ENCODE peak calls at places on chromosomes 6 and 20, in six cellular contexts. L, D, V, H, B and Z are unnamed samples. For H3K36me3, the result is how much of the 10 kb centered on the place peaks cover.

GRCh38 chr6:147166360-147166944 is 37.8 kb upstream of the STXBP5 start:
- DNase-seq in V (peak), H (no peak), B (no peak), L (peak), D (no peak), Z (peak)

GRCh38 chr6:75266716-75267291 is 17.8 kb downstream of the TMEM30A start:
- DNase-seq in V (peak), D (no peak), H (no peak), L (peak), B (no peak), Z (peak)

GRCh38 chr6:148269386-148269785 is 73.3 kb upstream of the SASH1 start:
- DNase-seq in B (no peak), D (no peak), H (no peak), V (no peak), L (no peak), Z (no peak)

GRCh38 chr6:30682181-30683117 is 4.0 kb downstream of the PPP1R18 start:
- DNase-seq in V (peak), L (peak), B (no peak), H (peak), D (no peak), Z (peak)

GRCh38 chr6:157997893-157998608 is 16.4 kb downstream of the SYNJ2 start:
- DNase-seq in D (no peak), H (no peak), B (no peak), V (no peak), L (no peak), Z (no peak)

GRCh38 chr20:51004781-51005180 is 18.1 kb downstream of the KCNG1 start:
- DNase-seq in H (no peak), D (no peak), B (no peak), V (no peak), L (no peak), Z (no peak)

GRCh38 chr20:38838326-38838725 is 32.8 kb downstream of the PPP1R16B start:
- DNase-seq in V (no peak), D (no peak), H (no peak), L (no peak), B (no peak), Z (no peak)

GRCh38 chr20:5448449-5449118 is 131.8 kb upstream of the PROKR2 start:
- DNase-seq in D (peak), V (peak), L (peak), B (peak), H (peak), Z (peak)

DNA sequence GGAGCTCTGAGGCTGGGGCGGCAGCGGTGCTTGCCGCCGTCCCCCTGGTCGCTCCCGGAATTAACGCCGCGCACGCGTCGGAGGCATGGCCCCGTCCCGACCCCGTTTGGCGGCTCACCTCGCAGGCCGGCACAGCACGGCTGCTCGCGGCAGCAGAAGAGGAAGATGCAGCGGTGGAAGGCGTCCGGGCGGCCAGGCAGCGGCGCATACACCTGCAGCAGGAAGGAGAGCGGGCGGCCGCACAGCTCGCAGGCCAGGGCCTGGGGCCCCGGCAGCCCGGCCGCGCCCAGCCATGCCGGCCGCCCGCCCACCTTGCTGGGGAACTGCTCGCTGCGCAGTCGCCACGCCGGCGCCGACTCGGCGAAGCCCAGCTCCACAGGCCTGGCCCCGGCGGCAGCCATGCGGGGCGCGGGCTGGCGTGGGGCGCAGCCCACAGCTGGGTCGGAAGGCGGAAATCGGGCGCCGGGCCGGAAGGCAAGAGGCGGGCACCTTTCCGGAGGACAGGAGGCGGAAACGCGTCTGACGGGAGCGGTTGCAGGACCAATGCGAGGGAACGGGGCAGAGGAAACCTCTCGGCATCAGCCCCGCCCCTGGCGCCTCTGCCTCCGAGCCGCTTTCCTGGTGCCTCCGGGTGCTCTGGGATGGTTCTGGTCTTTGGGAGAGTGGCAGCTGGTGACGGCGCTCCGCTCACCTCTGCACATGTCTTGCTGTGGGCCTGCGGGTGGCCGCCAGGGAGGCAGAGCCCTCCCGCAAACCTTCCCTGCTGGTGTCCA is at the start of gene PDCD2:
- DNase-seq in B (peak), L (peak), V (peak), D (peak), H (peak), Z (peak)
- H2BK5ac ChIP-seq in B (peak), L (peak), V (peak), D (no peak), H (peak), Z (peak)

GRCh38 chr6:137840252-137840651 is 26.8 kb upstream of the TNFAIP3 start:
- DNase-seq in V (no peak), L (no peak), D (no peak), B (no peak), H (no peak), Z (no peak)
- H3K36me3 ChIP-seq in V (under half), L (under half), D (under half), B (under half), H (under half), Z (under half)

GRCh38 chr6:118908441-118908840 is 14.5 kb downstream of the ASF1A start:
- DNase-seq in B (no peak), H (no peak), D (no peak), L (no peak), V (no peak), Z (peak)
- H2BK5ac ChIP-seq in B (no peak), H (no peak), D (no peak), L (no peak), V (no peak), Z (no peak)

DNA sequence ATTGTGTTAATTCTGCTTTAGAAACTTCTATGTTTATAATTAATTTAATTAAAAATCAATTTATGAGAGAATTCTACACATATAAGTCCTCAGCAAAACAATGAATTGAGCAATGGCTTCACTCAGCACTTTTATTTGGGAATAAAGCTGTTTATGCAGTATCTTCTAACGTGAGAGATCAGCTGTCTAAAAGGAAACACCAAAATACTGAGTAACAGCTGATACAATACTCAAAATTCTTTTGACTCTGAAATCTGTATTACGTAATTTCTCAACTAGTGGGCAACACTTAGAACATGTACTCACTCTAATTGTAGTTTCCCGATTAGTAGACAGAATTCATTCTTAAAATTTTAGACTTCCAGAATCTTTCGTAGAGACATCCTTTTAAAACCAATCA is 49.8 kb downstream of the MAP3K7 start:
- DNase-seq in B (no peak), D (no peak), V (no peak), H (no peak), L (peak), Z (peak)
- H3K36me3 ChIP-seq in B (under half), D (half or more), V (under half), H (under half), L (under half), Z (under half)

DNA sequence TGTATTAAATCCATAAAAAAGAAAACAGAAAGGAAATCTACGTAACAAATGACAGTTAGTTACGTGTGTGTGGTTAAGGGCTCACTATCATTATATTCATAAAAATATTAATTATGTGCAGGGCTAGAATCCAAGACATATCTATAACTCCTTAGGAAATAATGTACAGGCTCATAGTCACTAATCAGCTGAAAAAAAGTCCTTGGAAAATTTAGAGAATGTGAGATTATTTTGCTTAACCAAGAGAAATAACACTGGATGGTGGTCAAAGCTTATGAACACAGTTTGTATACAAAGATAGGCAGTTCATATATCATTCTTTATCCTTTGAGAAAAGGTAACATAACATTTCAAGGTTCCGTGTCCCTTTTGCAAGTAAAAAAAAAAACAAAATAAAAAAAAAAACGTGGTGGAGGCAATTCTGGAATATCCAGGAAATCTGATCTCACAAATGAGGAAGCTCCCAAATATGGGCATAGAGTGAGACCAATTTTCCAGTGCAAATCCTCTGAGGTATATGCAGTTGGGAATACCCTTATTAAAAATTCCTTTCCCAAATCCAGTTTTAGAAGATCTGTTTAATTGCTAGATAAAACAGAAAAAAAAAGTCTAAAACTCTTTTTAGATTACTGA is 17.9 kb upstream of the TNFAIP3 start:
- DNase-seq in L (peak), H (no peak), V (no peak), B (no peak), D (no peak), Z (peak)
- H2BK5ac ChIP-seq in L (no peak), H (no peak), V (no peak), B (no peak), D (no peak), Z (peak)